ENCODE peak calls at places on chromosomes 2 and 18, in eight cellular contexts. One of them, this sample, is unnamed.

GRCh38 chr2:142870516-142870915 is 6.9 kb upstream of the KYNU start:
- DNase-seq in stimulated activated CD8-positive, alpha-beta memory T cell treated with anti-CD3 and anti-CD28 coated beads, Interleukin-2, amount 100 ng/mL, for 48 hours: no peak
- DNase-seq in MM.1S: no peak
- DNase-seq in activated naive CD8-positive, alpha-beta T cell treated with anti-CD3 and anti-CD28 coated beads, Interleukin-2, amount 10 ng/mL, durations not matched to agents 7 days and 5 days: no peak
- DNase-seq in activated T-cell treated with anti-CD3 and anti-CD28 coated beads for 1 hour: no peak
- DNase-seq in stimulated activated CD4-positive, alpha-beta T cell treated with anti-CD3 and anti-CD28 coated beads, Interleukin-1b, Interleukin-23, amount 100 ng/mL, for 4 hours: no peak
- DNase-seq in AG08396: no peak
- DNase-seq in sigmoid colon: no peak
- DNase-seq in this sample: no peak

GRCh38 chr18:9240270-9240669 is 94.3 kb upstream of the TWSG1 start:
- DNase-seq in stimulated activated CD8-positive, alpha-beta memory T cell treated with anti-CD3 and anti-CD28 coated beads, Interleukin-2, amount 100 ng/mL, for 48 hours: no peak
- DNase-seq in MM.1S: no peak
- DNase-seq in activated naive CD8-positive, alpha-beta T cell treated with anti-CD3 and anti-CD28 coated beads, Interleukin-2, amount 10 ng/mL, durations not matched to agents 7 days and 5 days: no peak
- DNase-seq in activated T-cell treated with anti-CD3 and anti-CD28 coated beads for 1 hour: no peak
- DNase-seq in stimulated activated CD4-positive, alpha-beta T cell treated with anti-CD3 and anti-CD28 coated beads, Interleukin-1b, Interleukin-23, amount 100 ng/mL, for 4 hours: no peak
- DNase-seq in AG08396: no peak
- DNase-seq in sigmoid colon: no peak
- DNase-seq in this sample: no peak

GRCh38 chr2:236237468-236238190 is 26.6 kb downstream of the ASB18 start:
- DNase-seq in stimulated activated CD8-positive, alpha-beta memory T cell treated with anti-CD3 and anti-CD28 coated beads, Interleukin-2, amount 100 ng/mL, for 48 hours: no peak
- DNase-seq in MM.1S: no peak
- DNase-seq in activated naive CD8-positive, alpha-beta T cell treated with anti-CD3 and anti-CD28 coated beads, Interleukin-2, amount 10 ng/mL, durations not matched to agents 7 days and 5 days: no peak
- DNase-seq in activated T-cell treated with anti-CD3 and anti-CD28 coated beads for 1 hour: no peak
- DNase-seq in stimulated activated CD4-positive, alpha-beta T cell treated with anti-CD3 and anti-CD28 coated beads, Interleukin-1b, Interleukin-23, amount 100 ng/mL, for 4 hours: no peak
- DNase-seq in AG08396: peak; percentile 43
- DNase-seq in sigmoid colon: no peak
- DNase-seq in this sample: no peak

GRCh38 chr2:1717129-1717528 is 27.2 kb downstream of the PXDN start:
- DNase-seq in stimulated activated CD8-positive, alpha-beta memory T cell treated with anti-CD3 and anti-CD28 coated beads, Interleukin-2, amount 100 ng/mL, for 48 hours: no peak
- DNase-seq in MM.1S: no peak
- DNase-seq in activated naive CD8-positive, alpha-beta T cell treated with anti-CD3 and anti-CD28 coated beads, Interleukin-2, amount 10 ng/mL, durations not matched to agents 7 days and 5 days: no peak
- DNase-seq in activated T-cell treated with anti-CD3 and anti-CD28 coated beads for 1 hour: no peak
- DNase-seq in stimulated activated CD4-positive, alpha-beta T cell treated with anti-CD3 and anti-CD28 coated beads, Interleukin-1b, Interleukin-23, amount 100 ng/mL, for 4 hours: no peak
- DNase-seq in AG08396: no peak
- DNase-seq in sigmoid colon: peak; percentile 76
- DNase-seq in this sample: no peak

GRCh38 chr18:25503567-25504081 is 151.7 kb upstream of the ZNF521 start:
- DNase-seq in stimulated activated CD8-positive, alpha-beta memory T cell treated with anti-CD3 and anti-CD28 coated beads, Interleukin-2, amount 100 ng/mL, for 48 hours: no peak
- DNase-seq in MM.1S: no peak
- DNase-seq in activated naive CD8-positive, alpha-beta T cell treated with anti-CD3 and anti-CD28 coated beads, Interleukin-2, amount 10 ng/mL, durations not matched to agents 7 days and 5 days: no peak
- DNase-seq in activated T-cell treated with anti-CD3 and anti-CD28 coated beads for 1 hour: no peak
- DNase-seq in stimulated activated CD4-positive, alpha-beta T cell treated with anti-CD3 and anti-CD28 coated beads, Interleukin-1b, Interleukin-23, amount 100 ng/mL, for 4 hours: no peak
- DNase-seq in AG08396: peak; percentile 73
- DNase-seq in sigmoid colon: peak; percentile 87
- DNase-seq in this sample: no peak

GRCh38 chr2:215851091-215851490 is 162.3 kb downstream of the MREG start:
- DNase-seq in stimulated activated CD8-positive, alpha-beta memory T cell treated with anti-CD3 and anti-CD28 coated beads, Interleukin-2, amount 100 ng/mL, for 48 hours: no peak
- DNase-seq in MM.1S: no peak
- DNase-seq in activated naive CD8-positive, alpha-beta T cell treated with anti-CD3 and anti-CD28 coated beads, Interleukin-2, amount 10 ng/mL, durations not matched to agents 7 days and 5 days: no peak
- DNase-seq in activated T-cell treated with anti-CD3 and anti-CD28 coated beads for 1 hour: no peak
- DNase-seq in stimulated activated CD4-positive, alpha-beta T cell treated with anti-CD3 and anti-CD28 coated beads, Interleukin-1b, Interleukin-23, amount 100 ng/mL, for 4 hours: no peak
- DNase-seq in AG08396: peak; percentile 29
- DNase-seq in sigmoid colon: no peak
- DNase-seq in this sample: no peak

GRCh38 chr2:174673405-174673804 is 75.8 kb upstream of the WIPF1 start:
- DNase-seq in stimulated activated CD8-positive, alpha-beta memory T cell treated with anti-CD3 and anti-CD28 coated beads, Interleukin-2, amount 100 ng/mL, for 48 hours: no peak
- DNase-seq in MM.1S: no peak
- DNase-seq in activated naive CD8-positive, alpha-beta T cell treated with anti-CD3 and anti-CD28 coated beads, Interleukin-2, amount 10 ng/mL, durations not matched to agents 7 days and 5 days: no peak
- DNase-seq in activated T-cell treated with anti-CD3 and anti-CD28 coated beads for 1 hour: no peak
- DNase-seq in stimulated activated CD4-positive, alpha-beta T cell treated with anti-CD3 and anti-CD28 coated beads, Interleukin-1b, Interleukin-23, amount 100 ng/mL, for 4 hours: no peak
- DNase-seq in AG08396: no peak
- DNase-seq in sigmoid colon: no peak
- DNase-seq in this sample: no peak

GRCh38 chr2:227908266-227909054 is 37.0 kb downstream of the DAW1 start:
- DNase-seq in stimulated activated CD8-positive, alpha-beta memory T cell treated with anti-CD3 and anti-CD28 coated beads, Interleukin-2, amount 100 ng/mL, for 48 hours: no peak
- DNase-seq in MM.1S: no peak
- DNase-seq in activated naive CD8-positive, alpha-beta T cell treated with anti-CD3 and anti-CD28 coated beads, Interleukin-2, amount 10 ng/mL, durations not matched to agents 7 days and 5 days: no peak
- DNase-seq in activated T-cell treated with anti-CD3 and anti-CD28 coated beads for 1 hour: no peak
- DNase-seq in stimulated activated CD4-positive, alpha-beta T cell treated with anti-CD3 and anti-CD28 coated beads, Interleukin-1b, Interleukin-23, amount 100 ng/mL, for 4 hours: no peak
- DNase-seq in AG08396: no peak
- DNase-seq in sigmoid colon: no peak
- DNase-seq in this sample: no peak

This sample was measured in effector CD8-positive, alpha-beta T cell.